ENCODE peak calls at places on chromosomes 6 and 20, in ten cellular contexts. B is CD8-positive, alpha-beta T cell; Y is right lobe of liver; P is astrocyte of the spinal cord; K is HEK293T; F is NCI-H460; M is A549; W is H7; N is endothelial cell; T is stimulated activated CD4-positive, alpha-beta T cell treated with anti-CD3 and anti-CD28 coated beads, Interleukin-2, amount 100 ng/mL, for 48 hours. U is an unnamed sample.

GRCh38 chr6:41728073-41728936 is 7.1 kb downstream of the TFEB start:
- DNase-seq in B (no peak), Y (no peak), P (no peak), K (no peak), F (no peak), M (no peak), W (no peak), N (no peak), T (no peak), U (no peak)

GRCh38 chr6:118735320-118735719 is 83.9 kb upstream of the CEP85L start:
- DNase-seq in B (no peak), Y (no peak), P (no peak), K (peak; percentile 42), F (peak; percentile 18), M (no peak), W (peak; percentile 82), N (peak; percentile 26), T (no peak), U (peak; percentile 29)

GRCh38 chr6:30893666-30894065 is 9.3 kb downstream of the DDR1 start:
- DNase-seq in B (no peak), Y (no peak), P (no peak), K (no peak), F (no peak), M (no peak), W (no peak), N (no peak), T (no peak), U (no peak)

GRCh38 chr6:40714576-40715500 is 127.7 kb upstream of the LRFN2 start:
- DNase-seq in B (no peak), Y (peak; percentile 47), P (no peak), K (no peak), F (no peak), M (peak; percentile 18), W (no peak), N (no peak), T (no peak), U (no peak)

GRCh38 chr6:169250660-169251059 is 3.0 kb downstream of the THBS2 start:
- DNase-seq in B (no peak), Y (no peak), P (peak; percentile 89), K (no peak), F (no peak), M (peak; percentile 2), W (peak; percentile 79), N (no peak), T (no peak), U (peak; percentile 86)

GRCh38 chr6:17281100-17281496 is at the start of gene RBM24:
- DNase-seq in B (no peak), Y (peak; percentile 75), P (peak; percentile 83), K (peak; percentile 58), F (peak; percentile 67), M (no peak), W (peak; percentile 83), N (peak; percentile 75), T (peak; percentile 26), U (peak; percentile 62)

GRCh38 chr6:11600251-11600650 is 62.7 kb downstream of the TMEM170B start:
- DNase-seq in B (no peak), Y (no peak), P (no peak), K (no peak), F (no peak), M (no peak), W (no peak), N (no peak), T (no peak), U (no peak)

GRCh38 chr6:111242452-111242851 is 155.1 kb downstream of the SLC16A10 start:
- DNase-seq in B (no peak), Y (no peak), P (peak; percentile 62), K (no peak), F (no peak), M (no peak), W (no peak), N (no peak), T (no peak), U (no peak)

GRCh38 chr6:13986700-13987399 is 62.1 kb downstream of the RNF182 start:
- DNase-seq in B (no peak), Y (no peak), P (no peak), K (no peak), F (no peak), M (no peak), W (no peak), N (no peak), T (no peak), U (no peak)

GRCh38 chr6:53568776-53569616 is 24.1 kb upstream of the GCLC start:
- DNase-seq in B (no peak), Y (no peak), P (no peak), K (no peak), F (no peak), M (no peak), W (no peak), N (no peak), T (no peak), U (no peak)

GRCh38 chr6:15365273-15365687 is 119.4 kb downstream of the JARID2 start:
- DNase-seq in B (peak; percentile 70), Y (peak; percentile 75), P (peak; percentile 90), K (peak; percentile 75), F (peak; percentile 44), M (peak; percentile 55), W (peak; percentile 45), N (no peak), T (no peak), U (peak; percentile 64)

GRCh38 chr6:109743739-109744138 is 52.6 kb downstream of the FIG4 start:
- DNase-seq in B (no peak), Y (no peak), P (peak; percentile 83), K (no peak), F (no peak), M (no peak), W (no peak), N (no peak), T (no peak), U (peak; percentile 44)

GRCh38 chr20:18056174-18057105 is 1.3 kb downstream of the OVOL2 start:
- DNase-seq in B (no peak), Y (peak; percentile 23), P (no peak), K (no peak), F (no peak), M (no peak), W (peak; percentile 86), N (no peak), T (no peak), U (peak; percentile 33)

GRCh38 chr6:119545245-119545644 is 195.7 kb upstream of the MAN1A1 start:
- DNase-seq in B (no peak), Y (no peak), P (no peak), K (no peak), F (no peak), M (no peak), W (no peak), N (no peak), T (no peak), U (no peak)

GRCh38 chr6:143513410-143513809 is 1.9 kb upstream of the FUCA2 start:
- DNase-seq in B (peak; percentile 56), Y (no peak), P (no peak), K (peak; percentile 65), F (no peak), M (no peak), W (peak; percentile 82), N (peak; percentile 38), T (peak; percentile 18), U (no peak)

GRCh38 chr20:25000268-25000801 is 7.8 kb upstream of the APMAP start:
- DNase-seq in B (no peak), Y (no peak), P (peak; percentile 10), K (no peak), F (no peak), M (peak; percentile 24), W (no peak), N (no peak), T (no peak), U (peak; percentile 88)